ENCODE peak calls at places on chromosome 16, in nine cellular contexts. O, V, K, S, T, F, M, C and B are unnamed samples.

GRCh38 chr16:58198022-58198683 is at the start of gene CSNK2A2:
- DNase-seq in O (peak), V (peak), K (peak), S (peak), T (peak), F (peak), M (peak), C (no peak), B (peak)

GRCh38 chr16:85238233-85238647 is 126.0 kb upstream of the CIBAR2 start:
- DNase-seq in O (no peak), V (peak), K (peak), S (peak), T (no peak), F (peak), M (peak), C (peak), B (no peak)

GRCh38 chr16:12574721-12575120 is 229.0 kb downstream of the CPPED1 start:
- DNase-seq in O (no peak), V (no peak), K (no peak), S (no peak), T (no peak), F (peak), M (no peak), C (no peak), B (no peak)

GRCh38 chr16:67403976-67404555 is 10.8 kb upstream of the TPPP3 start:
- DNase-seq in O (no peak), V (no peak), K (no peak), S (no peak), T (no peak), F (peak), M (no peak), C (no peak), B (no peak)

GRCh38 chr16:64398795-64399194 is 723.1 kb downstream of the CDH11 start:
- DNase-seq in O (no peak), V (no peak), K (peak), S (no peak), T (no peak), F (no peak), M (no peak), C (no peak), B (no peak)

GRCh38 chr16:11632455-11632921 is 35.8 kb upstream of the SNN start:
- DNase-seq in O (no peak), V (peak), K (peak), S (no peak), T (no peak), F (peak), M (peak), C (no peak), B (no peak)

GRCh38 chr16:66275795-66276428 is 90.6 kb upstream of the CDH5 start:
- DNase-seq in O (no peak), V (no peak), K (peak), S (peak), T (peak), F (peak), M (peak), C (no peak), B (no peak)

GRCh38 chr16:85738878-85739715 is 11.8 kb downstream of the C16orf74 start:
- DNase-seq in O (no peak), V (no peak), K (no peak), S (peak), T (no peak), F (no peak), M (no peak), C (no peak), B (no peak)

GRCh38 chr16:81443688-81444447 is 740 bp upstream of the CMIP start:
- DNase-seq in O (no peak), V (peak), K (no peak), S (no peak), T (no peak), F (peak), M (no peak), C (no peak), B (no peak)

GRCh38 chr16:27758544-27758943 is 208.6 kb downstream of the KATNIP start:
- DNase-seq in O (no peak), V (no peak), K (no peak), S (no peak), T (no peak), F (no peak), M (no peak), C (no peak), B (no peak)

GRCh38 chr16:74666010-74666421 is 661 bp downstream of the RFWD3 start:
- DNase-seq in O (no peak), V (no peak), K (no peak), S (no peak), T (no peak), F (no peak), M (no peak), C (no peak), B (no peak)
- TF ChIP-seq CTCF in O (no peak), V (no peak), K (no peak), S (no peak), T (no peak), F (no peak), M (no peak), C (no peak), B (no peak)

DNA sequence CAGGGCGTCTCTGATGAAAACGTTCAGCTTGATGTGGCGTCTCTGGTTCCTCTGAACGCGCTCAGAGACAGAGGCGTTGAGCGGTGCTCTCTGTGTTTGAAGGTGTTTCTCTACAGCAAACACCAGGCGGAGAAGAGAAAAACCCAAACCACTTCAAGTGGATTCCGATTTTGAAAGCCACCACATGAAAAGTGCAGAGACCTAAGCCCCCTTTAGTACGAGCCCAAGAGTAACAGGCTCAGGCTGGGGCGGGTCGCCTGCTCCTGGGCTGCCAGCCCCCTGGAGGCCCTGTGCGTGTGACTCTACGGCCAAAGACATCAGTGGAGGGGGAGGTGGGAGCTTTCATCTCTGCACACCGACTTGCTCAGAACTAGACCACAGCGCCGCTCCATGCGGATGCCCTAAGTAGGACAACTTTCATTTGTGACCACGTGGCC is 328.4 kb downstream of the MAF start:
- DNase-seq in O (peak), V (no peak), K (no peak), S (no peak), T (no peak), F (no peak), M (no peak), C (no peak), B (no peak)
- TF ChIP-seq CTCF in O (peak), V (no peak), K (no peak), S (no peak), T (no peak), F (no peak), M (no peak), C (no peak), B (no peak)

GRCh38 chr16:74606521-74607309 is at the start of gene GLG1:
- DNase-seq in O (peak), V (peak), K (peak), S (peak), T (peak), F (peak), M (peak), C (peak), B (peak)
- TF ChIP-seq CTCF in O (no peak), V (no peak), K (no peak), S (no peak), T (no peak), F (no peak), M (no peak), C (peak), B (no peak)

GRCh38 chr16:52470601-52471000 is 76.3 kb downstream of the TOX3 start:
- DNase-seq in O (no peak), V (no peak), K (no peak), S (no peak), T (no peak), F (no peak), M (no peak), C (no peak), B (no peak)
- TF ChIP-seq CTCF in O (no peak), V (no peak), K (no peak), S (no peak), T (no peak), F (no peak), M (no peak), C (no peak), B (no peak)

GRCh38 chr16:8854298-8854948 is 14.4 kb downstream of the CARHSP1 start:
- DNase-seq in O (no peak), V (no peak), K (no peak), S (no peak), T (no peak), F (no peak), M (peak), C (no peak), B (no peak)
- TF ChIP-seq CTCF in O (no peak), V (no peak), K (no peak), S (no peak), T (no peak), F (no peak), M (no peak), C (no peak), B (no peak)

GRCh38 chr16:73323880-73324279 is 276.0 kb upstream of the ZFHX3 start:
- DNase-seq in O (no peak), V (no peak), K (no peak), S (no peak), T (no peak), F (no peak), M (no peak), C (no peak), B (no peak)

GRCh38 chr16:73326770-73327470 is 279.0 kb upstream of the ZFHX3 start:
- DNase-seq in O (no peak), V (no peak), K (no peak), S (no peak), T (no peak), F (no peak), M (no peak), C (no peak), B (no peak)

GRCh38 chr16:73326221-73326620 is 278.3 kb upstream of the ZFHX3 start:
- DNase-seq in O (no peak), V (no peak), K (no peak), S (no peak), T (no peak), F (no peak), M (no peak), C (no peak), B (no peak)

DNA sequence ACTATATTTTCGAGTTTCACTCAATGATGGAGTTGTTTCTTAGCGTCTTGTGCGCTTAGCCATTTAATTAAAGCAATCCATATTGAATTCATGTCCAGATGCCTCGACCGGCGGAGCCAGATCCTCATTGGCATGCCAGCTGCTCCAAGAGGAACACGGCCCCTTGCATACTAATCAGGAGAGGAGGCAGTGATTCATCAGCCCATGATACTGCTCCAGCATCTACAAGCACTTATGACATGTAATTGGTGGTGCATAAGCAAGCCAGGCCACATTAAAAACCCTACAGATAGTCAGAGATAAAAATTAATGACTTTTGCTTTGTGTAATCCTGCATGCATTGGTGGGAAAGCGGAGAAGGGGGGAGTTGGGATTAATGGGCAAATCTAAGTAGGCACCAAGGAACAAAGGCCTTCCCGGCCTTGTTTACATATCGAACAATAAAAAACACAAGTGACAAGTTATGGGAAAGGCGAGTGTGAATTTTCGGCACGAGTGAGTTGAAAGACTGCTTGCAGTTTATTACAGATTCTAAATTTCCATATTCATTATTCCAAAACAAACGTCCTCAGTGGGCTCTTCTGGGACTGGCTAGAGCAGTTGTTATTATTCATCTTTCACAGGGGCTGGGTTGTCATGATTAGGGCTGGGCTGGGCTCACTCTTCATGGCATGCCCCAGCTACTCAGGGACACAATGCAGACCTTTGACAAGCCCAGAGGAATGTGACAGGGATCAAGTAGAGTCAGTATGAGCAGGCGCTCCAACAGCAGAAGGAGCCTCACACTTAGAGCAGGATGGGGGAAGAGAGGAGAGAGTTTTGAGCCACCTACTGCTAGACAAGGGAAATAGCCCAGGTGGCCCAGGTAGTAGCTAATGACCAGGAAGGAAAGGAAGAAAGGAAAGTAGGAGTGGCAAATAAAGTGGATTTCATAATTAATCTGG is 281.7 kb upstream of the ZFHX3 start:
- DNase-seq in O (no peak), V (no peak), K (no peak), S (peak), T (no peak), F (peak), M (no peak), C (no peak), B (no peak)
- TF ChIP-seq CTCF in O (no peak), V (no peak), K (no peak), S (peak), T (no peak), F (no peak), M (no peak), C (no peak), B (no peak)

GRCh38 chr16:5056347-5056746 is 9.4 kb downstream of the C16orf89 start:
- DNase-seq in O (peak), V (no peak), K (no peak), S (peak), T (peak), F (no peak), M (peak), C (no peak), B (no peak)

GRCh38 chr16:5059386-5060072 is 6.2 kb downstream of the C16orf89 start:
- DNase-seq in O (no peak), V (no peak), K (no peak), S (no peak), T (no peak), F (no peak), M (no peak), C (no peak), B (no peak)

GRCh38 chr16:5054876-5055865 is 10.6 kb downstream of the C16orf89 start:
- DNase-seq in O (no peak), V (no peak), K (no peak), S (no peak), T (no peak), F (no peak), M (no peak), C (no peak), B (no peak)

GRCh38 chr16:5060073-5060641 is 5.6 kb downstream of the C16orf89 start:
- DNase-seq in O (no peak), V (no peak), K (no peak), S (no peak), T (peak), F (no peak), M (no peak), C (no peak), B (no peak)

DNA sequence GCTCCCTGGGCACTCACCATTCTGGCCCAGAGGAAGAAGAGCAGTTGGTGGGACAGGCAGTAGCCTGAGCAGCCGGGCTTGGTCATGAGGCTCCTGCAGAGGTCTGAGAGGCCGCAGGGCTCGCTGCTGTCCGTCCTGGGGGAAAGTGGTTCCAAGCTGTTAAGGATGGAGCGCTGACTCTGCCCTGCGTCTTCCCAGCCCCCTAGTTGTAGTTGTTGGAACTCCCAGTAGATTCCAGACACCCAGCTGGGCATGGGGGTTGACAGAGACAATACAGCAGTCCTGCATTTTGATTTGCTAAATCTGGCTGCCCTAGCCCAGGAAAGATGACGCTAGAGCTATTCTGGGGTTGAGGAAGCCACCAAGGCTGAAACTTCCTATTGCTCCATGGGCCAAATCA is 7.3 kb downstream of the C16orf89 start:
- DNase-seq in O (no peak), V (no peak), K (no peak), S (peak), T (peak), F (no peak), M (peak), C (no peak), B (no peak)
- TF ChIP-seq CTCF in O (no peak), V (no peak), K (peak), S (peak), T (no peak), F (no peak), M (peak), C (no peak), B (peak)